ENCODE peak calls at places on chromosomes 4 and X, in six cellular contexts. D is HS-5, K is activated T-cell treated with anti-CD3 and anti-CD28 coated beads for 1 hour, G is SW480, X is Ammon's horn, P is mesothelial cell of epicardium. H is an unnamed sample.

GRCh38 chr4:153747406-153747805 is 12.4 kb downstream of the RNF175 start:
- DNase-seq in G (no peak), D (no peak), P (no peak), K (no peak), X (no peak), H (no peak)

GRCh38 chrX:8815460-8816065 is 14.4 kb upstream of the FAM9A start:
- DNase-seq in K (no peak), G (peak), X (peak), P (no peak), D (no peak), H (peak)

GRCh38 chr4:26455571-26455970 is 34.7 kb downstream of the CCKAR start:
- DNase-seq in K (no peak), X (no peak), D (no peak), G (no peak), P (no peak), H (no peak)

GRCh38 chr4:121800638-121800960 is 524 bp upstream of the EXOSC9 start:
- DNase-seq in D (no peak), X (no peak), P (no peak), G (no peak), K (no peak), H (no peak)

GRCh38 chr4:120694973-120695372 is 227.6 kb downstream of the PRDM5 start:
- DNase-seq in P (no peak), G (no peak), X (no peak), K (no peak), D (peak), H (no peak)

GRCh38 chr4:89836897-89837384 is at the start of gene SNCA:
- DNase-seq in X (peak), D (no peak), P (peak), K (no peak), G (no peak), H (peak)

GRCh38 chr4:73822389-73822788 is 14.1 kb upstream of the CXCL6 start:
- DNase-seq in P (no peak), X (no peak), K (no peak), G (no peak), D (no peak), H (no peak)

GRCh38 chr4:157121396-157121795 is 45.4 kb downstream of the GLRB start:
- DNase-seq in X (no peak), D (no peak), P (no peak), G (no peak), K (no peak), H (no peak)

GRCh38 chr4:7650606-7651400 is 216.1 kb upstream of the PSAPL1 start:
- DNase-seq in D (no peak), X (no peak), P (no peak), K (no peak), G (peak), H (no peak)

GRCh38 chr4:174152717-174153466 is 130.6 kb downstream of the FBXO8 start:
- DNase-seq in X (no peak), G (no peak), D (no peak), P (no peak), K (no peak), H (no peak)

GRCh38 chr4:54165011-54165410 is 64.1 kb upstream of the PDGFRA start:
- DNase-seq in P (no peak), D (no peak), G (no peak), X (no peak), K (no peak), H (no peak)

GRCh38 chr4:52914051-52914605 is 52.0 kb downstream of the RASL11B start:
- DNase-seq in X (no peak), G (no peak), K (no peak), P (no peak), D (no peak), H (no peak)

GRCh38 chr4:15936495-15936894 is 2.0 kb downstream of the FGFBP1 start:
- DNase-seq in G (no peak), X (no peak), K (no peak), D (no peak), P (no peak), H (no peak)

GRCh38 chrX:107935200-107935599 is 47.0 kb downstream of the TEX13B start:
- DNase-seq in K (no peak), X (no peak), G (no peak), P (no peak), D (no peak), H (peak)

GRCh38 chr4:88690355-88690754 is 7.3 kb downstream of the NAP1L5 start:
- DNase-seq in X (no peak), D (no peak), G (no peak), K (no peak), P (no peak), H (no peak)

GRCh38 chr4:38759077-38759789 is 23.6 kb downstream of the TLR10 start:
- DNase-seq in D (no peak), G (peak), X (peak), P (peak), K (peak), H (peak)

GRCh38 chr4:61211781-61212180 is 11.7 kb downstream of the ADGRL3 start:
- DNase-seq in X (no peak), P (no peak), D (no peak), K (no peak), G (no peak), H (no peak)

GRCh38 chr4:175970734-175971133 is 94.9 kb upstream of the WDR17 start:
- DNase-seq in P (no peak), K (no peak), D (no peak), X (peak), G (no peak), H (no peak)

GRCh38 chr4:3256230-3257124 is 7.5 kb downstream of the MSANTD1 start:
- DNase-seq in G (no peak), K (no peak), D (no peak), P (no peak), X (no peak), H (no peak)

GRCh38 chrX:135112743-135113142 is 7.6 kb downstream of the ETDB start:
- DNase-seq in K (no peak), D (no peak), P (no peak), X (no peak), G (no peak), H (no peak)

GRCh38 chrX:134969726-134970125 is 21.1 kb upstream of the SMIM10 start:
- DNase-seq in D (no peak), K (no peak), P (no peak), G (no peak), X (no peak), H (no peak)

GRCh38 chr4:22458112-22458511 is 57.8 kb downstream of the ADGRA3 start:
- DNase-seq in K (no peak), P (no peak), X (no peak), G (no peak), D (no peak), H (no peak)

GRCh38 chr4:72887152-72887551 is 182.4 kb downstream of the COX18 start:
- DNase-seq in G (no peak), D (no peak), K (no peak), P (no peak), X (no peak), H (no peak)

GRCh38 chr4:149790172-149790907 is 25.3 kb downstream of the IQCM start:
- DNase-seq in P (no peak), G (no peak), D (no peak), K (no peak), X (no peak), H (no peak)

GRCh38 chr4:94364527-94364926 is 21.9 kb upstream of the HPGDS start:
- DNase-seq in D (no peak), X (no peak), P (no peak), K (no peak), G (no peak), H (no peak)

GRCh38 chr4:162061214-162061613 is 102.6 kb downstream of the FSTL5 start:
- DNase-seq in P (no peak), X (no peak), G (no peak), D (no peak), K (no peak), H (no peak)

GRCh38 chr4:151613290-151613689 is 147.5 kb downstream of the GATB start:
- DNase-seq in P (no peak), K (no peak), G (no peak), X (no peak), D (no peak), H (no peak)

GRCh38 chr4:26812049-26812729 is 48.5 kb upstream of the STIM2 start:
- DNase-seq in G (peak), K (no peak), P (no peak), D (no peak), X (no peak), H (no peak)

GRCh38 chrX:103464774-103465117 is 54.5 kb downstream of the RAB40A start:
- DNase-seq in P (peak), X (peak), D (peak), K (peak), G (peak), H (peak)

GRCh38 chr4:79472693-79473552 is 64.9 kb upstream of the GK2 start:
- DNase-seq in D (no peak), X (no peak), K (no peak), P (no peak), G (no peak), H (no peak)

GRCh38 chrX:12505127-12505526 is 286.1 kb upstream of the PRPS2 start:
- DNase-seq in K (no peak), D (no peak), P (no peak), G (no peak), X (no peak), H (no peak)